ENCODE peak calls at places on chromosome 20, in four cellular contexts. D, U, R and B are unnamed samples.

GRCh38 chr20:51969191-51969590 is 166.9 kb upstream of the SALL4 start:
- DNase-seq in D (no peak), U (no peak), R (peak), B (no peak)

GRCh38 chr20:52490715-52491430 is 299.3 kb upstream of the ZFP64 start:
- DNase-seq in D (no peak), U (peak), R (peak), B (no peak)

GRCh38 chr20:44413575-44414345 is 58.3 kb downstream of the HNF4A start:
- DNase-seq in D (no peak), U (no peak), R (no peak), B (no peak)

GRCh38 chr20:15328084-15328483 is 990.7 kb upstream of the FLRT3 start:
- DNase-seq in D (no peak), U (no peak), R (no peak), B (no peak)

GRCh38 chr20:57896017-57896416 is 186.2 kb upstream of the PMEPA1 start:
- DNase-seq in D (no peak), U (no peak), R (no peak), B (no peak)

GRCh38 chr20:47330933-47331708 is 25.4 kb downstream of the ZMYND8 start:
- DNase-seq in D (no peak), U (peak), R (peak), B (no peak)

GRCh38 chr20:8790442-8791074 is 278.3 kb upstream of the PLCB4 start:
- DNase-seq in D (no peak), U (peak), R (peak), B (no peak)

GRCh38 chr20:64077876-64078551 is 1.3 kb downstream of the RGS19 start:
- DNase-seq in D (no peak), U (no peak), R (no peak), B (no peak)

GRCh38 chr20:1875169-1875554 is 20.0 kb upstream of the SIRPA start:
- DNase-seq in D (no peak), U (no peak), R (no peak), B (no peak)

GRCh38 chr20:34952676-34953075 is 2.9 kb downstream of the GSS start:
- DNase-seq in D (no peak), U (no peak), R (no peak), B (no peak)

GRCh38 chr20:761418-762381 is 6.6 kb downstream of the SLC52A3 start:
- DNase-seq in D (no peak), U (no peak), R (no peak), B (no peak)

GRCh38 chr20:16434087-16434664 is 139.1 kb downstream of the KIF16B start:
- DNase-seq in D (no peak), U (peak), R (peak), B (peak)

GRCh38 chr20:50792708-50793574 is 1.9 kb upstream of the BCAS4 start:
- DNase-seq in D (no peak), U (no peak), R (no peak), B (no peak)

GRCh38 chr20:10360878-10361277 is 73.1 kb downstream of the MKKS start:
- DNase-seq in D (no peak), U (no peak), R (no peak), B (no peak)

GRCh38 chr20:30811896-30812671 is 445.4 kb upstream of the DEFB115 start:
- DNase-seq in D (no peak), U (peak), R (peak), B (no peak)

GRCh38 chr20:53365676-53366075 is 228.0 kb downstream of the ZNF217 start:
- DNase-seq in D (no peak), U (no peak), R (no peak), B (no peak)

GRCh38 chr20:709421-709820 is 33.8 kb upstream of the SCRT2 start:
- DNase-seq in D (no peak), U (peak), R (peak), B (no peak)

GRCh38 chr20:9520096-9520495 is 5.7 kb downstream of the LAMP5 start:
- DNase-seq in D (no peak), U (no peak), R (no peak), B (no peak)

GRCh38 chr20:32034581-32035397 is 17.3 kb upstream of the HCK start:
- DNase-seq in D (no peak), U (peak), R (no peak), B (no peak)

GRCh38 chr20:53923745-53924369 is 146.5 kb downstream of the BCAS1 start:
- DNase-seq in D (peak), U (no peak), R (no peak), B (no peak)

GRCh38 chr20:62708591-62709536 is at the start of gene NTSR1:
- DNase-seq in D (no peak), U (peak), R (no peak), B (no peak)

GRCh38 chr20:59680148-59680650 is 75.9 kb downstream of the PHACTR3 start:
- DNase-seq in D (no peak), U (no peak), R (no peak), B (no peak)

GRCh38 chr20:60882776-60883303 is 369.2 kb upstream of the CDH4 start:
- DNase-seq in D (no peak), U (no peak), R (no peak), B (no peak)

GRCh38 chr20:33169176-33169794 is 1.3 kb downstream of the BPIFA2 start:
- DNase-seq in D (no peak), U (no peak), R (peak), B (no peak)

GRCh38 chr20:32597714-32598113 is 12.6 kb upstream of the NOL4L start:
- DNase-seq in D (no peak), U (no peak), R (no peak), B (no peak)

GRCh38 chr20:24782221-24782620 is 166.8 kb upstream of the CST7 start:
- DNase-seq in D (peak), U (no peak), R (no peak), B (no peak)

GRCh38 chr20:24780648-24781047 is 168.4 kb upstream of the CST7 start:
- DNase-seq in D (peak), U (no peak), R (no peak), B (no peak)

GRCh38 chr20:24782801-24783630 is 166.1 kb upstream of the CST7 start:
- DNase-seq in D (no peak), U (no peak), R (no peak), B (no peak)

GRCh38 chr20:24779886-24780285 is 169.2 kb upstream of the CST7 start:
- DNase-seq in D (no peak), U (no peak), R (no peak), B (no peak)

GRCh38 chr20:24781061-24781980 is 167.7 kb upstream of the CST7 start:
- DNase-seq in D (peak), U (peak), R (peak), B (no peak)
- TF ChIP-seq CTCF in D (no peak), U (peak), R (peak), B (no peak)

GRCh38 chr20:39069976-39070375 is 107.8 kb downstream of the DHX35 start:
- DNase-seq in D (no peak), U (peak), R (peak), B (no peak)

GRCh38 chr20:39072132-39072531 is 110.0 kb downstream of the DHX35 start:
- DNase-seq in D (no peak), U (no peak), R (no peak), B (no peak)

GRCh38 chr20:39067526-39068216 is 105.5 kb downstream of the DHX35 start:
- DNase-seq in D (no peak), U (no peak), R (peak), B (no peak)

GRCh38 chr20:39070484-39071231 is 108.5 kb downstream of the DHX35 start:
- DNase-seq in D (no peak), U (peak), R (peak), B (no peak)

GRCh38 chr20:39066464-39066863 is 104.3 kb downstream of the DHX35 start:
- DNase-seq in D (no peak), U (no peak), R (no peak), B (no peak)
- TF ChIP-seq CTCF in D (no peak), U (no peak), R (no peak), B (no peak)

GRCh38 chr20:7371518-7372158 is 568.6 kb downstream of the HAO1 start:
- DNase-seq in D (no peak), U (peak), R (no peak), B (no peak)

GRCh38 chr20:7379206-7379605 is 561.1 kb downstream of the HAO1 start:
- DNase-seq in D (no peak), U (no peak), R (no peak), B (no peak)

GRCh38 chr20:7379621-7380220 is 560.5 kb downstream of the HAO1 start:
- DNase-seq in D (no peak), U (peak), R (peak), B (no peak)

DNA sequence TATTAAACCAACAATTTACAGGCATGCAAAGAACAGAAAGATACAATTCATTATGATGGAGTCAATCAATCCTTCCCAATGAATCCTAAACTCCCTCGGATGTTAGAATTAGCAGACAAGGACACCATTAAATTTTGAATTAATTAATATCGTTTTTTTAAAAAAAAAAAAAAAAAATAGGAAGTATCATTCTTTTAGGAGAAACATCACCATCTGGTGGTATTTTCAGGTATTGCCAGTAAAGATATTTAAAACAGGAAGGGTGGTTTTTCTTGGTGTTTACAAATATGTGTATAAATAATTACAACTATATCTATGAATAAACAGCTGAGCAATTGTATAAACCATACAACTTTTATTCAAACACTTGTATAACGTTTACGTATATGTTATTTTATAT is 564.4 kb downstream of the HAO1 start:
- DNase-seq in D (no peak), U (peak), R (peak), B (no peak)
- TF ChIP-seq CTCF in D (no peak), U (peak), R (peak), B (no peak)

GRCh38 chr20:19758888-19759331 is 852 bp downstream of the RIN2 start:
- DNase-seq in D (peak), U (peak), R (peak), B (no peak)

GRCh38 chr20:19757973-19758887 is at the start of gene RIN2:
- DNase-seq in D (peak), U (peak), R (peak), B (peak)

GRCh38 chr20:19757487-19757972 is 528 bp upstream of the RIN2 start:
- DNase-seq in D (peak), U (peak), R (peak), B (peak)

GRCh38 chr20:19760371-19760721 is 2.3 kb downstream of the RIN2 start:
- DNase-seq in D (no peak), U (no peak), R (no peak), B (no peak)

DNA sequence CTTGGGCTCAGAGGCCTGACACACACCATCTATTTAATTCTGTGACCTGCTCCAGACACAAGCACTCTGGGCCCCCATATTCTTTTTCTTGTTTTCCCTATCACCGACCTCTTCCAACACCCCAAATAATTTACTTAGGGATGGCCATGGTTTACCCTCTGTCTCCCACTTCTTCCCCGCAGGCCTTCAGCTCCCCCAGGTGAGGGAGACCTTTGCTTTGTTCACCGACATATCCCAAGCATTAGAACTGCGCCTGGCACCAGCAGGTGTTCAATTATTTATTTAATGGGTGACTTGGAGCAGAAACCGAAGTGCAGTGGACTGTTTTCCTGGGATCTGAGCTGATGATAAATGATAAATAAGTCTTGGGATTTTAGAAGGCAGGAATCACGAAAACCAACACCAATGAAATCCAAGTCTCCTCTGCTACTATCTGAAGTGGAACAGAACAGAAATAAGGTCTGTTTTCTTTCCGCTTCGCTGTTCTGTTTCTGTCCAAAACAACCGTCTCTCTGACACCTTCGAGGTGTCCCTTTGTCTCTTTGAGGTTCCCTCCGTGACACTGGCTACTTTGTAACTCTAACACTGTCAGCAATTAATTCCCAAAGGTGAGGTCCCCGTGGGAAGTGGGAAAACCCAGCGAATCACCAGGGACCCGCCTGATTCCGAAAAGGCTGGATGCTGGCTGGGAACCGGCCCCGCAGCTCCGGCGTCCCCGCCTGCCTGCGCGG is 1.1 kb upstream of the RIN2 start:
- DNase-seq in D (no peak), U (no peak), R (no peak), B (no peak)
- TF ChIP-seq CTCF in D (no peak), U (no peak), R (no peak), B (no peak)

DNA sequence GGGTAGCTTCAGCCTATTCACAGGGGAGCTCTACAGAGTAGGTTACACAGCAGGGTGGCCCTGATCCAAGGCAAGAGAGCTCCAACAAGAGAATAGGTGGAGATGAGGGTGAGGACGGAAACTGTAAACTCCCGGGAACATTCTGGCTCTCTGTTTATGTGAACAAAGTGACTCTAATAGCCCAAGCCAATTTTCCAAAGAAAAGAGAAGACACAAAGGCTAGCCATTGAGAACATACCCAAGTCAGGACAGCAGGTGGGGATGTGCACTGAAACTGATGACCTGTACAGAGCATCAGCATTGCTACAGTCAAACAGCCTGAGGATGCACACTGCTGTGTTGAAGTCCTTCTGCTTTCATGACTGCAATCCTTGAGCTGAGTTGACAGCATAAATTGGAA is 136.0 kb upstream of the TOP1 start:
- DNase-seq in D (no peak), U (no peak), R (no peak), B (no peak)
- TF ChIP-seq CTCF in D (no peak), U (no peak), R (no peak), B (no peak)

GRCh38 chr20:36830791-36831691 is 44.9 kb upstream of the TLDC2 start:
- DNase-seq in D (no peak), U (no peak), R (peak), B (no peak)
- TF ChIP-seq CTCF in D (peak), U (peak), R (peak), B (no peak)

DNA sequence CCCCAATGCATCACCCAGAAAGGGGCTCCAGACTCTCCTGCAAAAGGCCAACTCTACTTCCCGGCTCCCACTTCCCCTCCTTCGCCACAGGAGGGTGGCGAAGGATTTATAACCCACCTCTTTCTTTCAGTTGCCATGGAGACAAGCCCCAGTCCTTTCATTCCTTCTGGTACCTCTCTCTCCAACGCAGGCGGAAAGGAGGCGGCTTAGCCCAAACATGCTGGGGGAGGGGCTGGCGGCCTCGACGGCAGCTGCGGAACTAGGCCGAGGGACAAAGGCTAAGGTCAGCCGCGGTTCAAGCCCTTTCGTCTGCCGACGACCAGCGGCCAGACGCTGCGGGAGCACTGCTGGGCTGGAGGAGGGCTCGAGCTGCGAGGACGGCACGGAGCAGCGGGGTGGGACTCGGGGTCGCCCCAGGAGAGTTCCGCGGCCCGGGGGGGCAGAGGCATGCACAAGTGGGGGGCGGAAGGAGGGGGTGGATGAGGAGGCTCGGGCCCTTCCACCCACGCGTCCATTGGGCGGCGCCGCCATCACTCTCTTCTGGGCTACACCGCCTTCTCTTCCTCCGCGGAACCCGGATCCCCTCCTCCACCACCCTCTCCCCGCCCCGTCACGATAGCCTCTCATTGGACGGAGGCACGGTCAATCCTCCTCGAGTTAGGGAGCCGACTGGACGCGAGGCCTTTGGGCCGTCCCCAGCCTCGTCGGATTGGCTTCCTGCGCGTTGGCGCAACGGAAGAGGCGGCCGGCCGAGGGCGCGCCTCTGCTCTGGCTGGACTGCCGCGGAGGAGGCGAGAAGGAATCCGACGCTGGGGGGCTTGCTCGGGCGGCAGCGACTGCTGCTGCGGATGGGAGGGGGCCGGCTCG is at the start of gene PANK2:
- DNase-seq in D (peak), U (peak), R (peak), B (peak)
- TF ChIP-seq CTCF in D (peak), U (peak), R (peak), B (no peak)

GRCh38 chr20:23880426-23880825 is 878 bp upstream of the CST5 start:
- DNase-seq in D (no peak), U (no peak), R (no peak), B (no peak)

GRCh38 chr20:23877524-23877923 is 2.0 kb downstream of the CST5 start:
- DNase-seq in D (no peak), U (no peak), R (no peak), B (no peak)

GRCh38 chr20:23879328-23879798 is at the start of gene CST5:
- DNase-seq in D (no peak), U (no peak), R (no peak), B (no peak)

GRCh38 chr20:23879811-23880374 is 345 bp upstream of the CST5 start:
- DNase-seq in D (no peak), U (no peak), R (no peak), B (no peak)

GRCh38 chr20:23878787-23879186 is 761 bp downstream of the CST5 start:
- DNase-seq in D (no peak), U (no peak), R (no peak), B (no peak)
- TF ChIP-seq CTCF in D (no peak), U (no peak), R (no peak), B (no peak)

DNA sequence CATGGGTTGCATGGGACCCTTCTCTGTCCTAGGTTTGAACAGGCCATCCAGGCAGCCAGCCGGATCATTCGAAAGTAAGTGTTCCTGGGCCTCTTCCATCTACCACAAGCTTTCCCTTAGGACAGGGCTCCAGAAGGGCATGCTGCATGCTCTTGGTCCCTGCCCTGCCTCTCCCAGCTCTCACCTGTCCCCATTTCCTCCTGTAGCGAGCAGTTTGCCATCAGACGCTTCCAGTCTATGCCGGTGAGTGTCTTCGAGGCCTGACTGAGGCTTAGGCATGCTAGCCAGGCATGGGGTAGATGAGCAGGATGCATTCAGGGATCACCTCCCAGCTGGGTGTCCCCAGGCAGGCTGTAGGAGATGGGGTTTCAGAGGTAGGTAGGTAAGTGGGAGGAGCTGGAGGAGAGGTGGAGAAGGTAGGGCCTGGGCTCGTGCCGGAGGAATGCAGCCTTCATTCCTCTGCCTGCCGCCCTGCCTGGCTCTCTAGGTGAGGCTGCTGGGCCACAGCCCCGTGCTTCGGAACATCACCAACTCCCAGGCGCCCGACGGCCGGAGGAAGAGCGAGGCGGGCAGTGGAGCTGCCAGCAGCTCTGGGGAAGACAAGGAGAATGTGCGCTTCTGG is 4.3 kb downstream of the CDC25B start:
- DNase-seq in D (no peak), U (no peak), R (no peak), B (no peak)
- TF ChIP-seq CTCF in D (no peak), U (no peak), R (no peak), B (no peak)